ENCODE peak calls at places on chromosome 4, in nine cellular contexts. U is tibial artery, E is endodermal cell, J is mammary epithelial cell, P is ascending aorta, A is HepG2, K is mucosa of descending colon, D is heart right ventricle, Q is SK-N-MC. G is an unnamed sample. For H3K36me3, the result is how much of the 10 kb centered on the place peaks cover.

GRCh38 chr4:170682511-170682910 is 592.8 kb upstream of the AADAT start:
- DNase-seq in U (no peak), E (peak), J (no peak), P (no peak), A (no peak), K (no peak), D (no peak), Q (no peak), G (no peak)

GRCh38 chr4:973431-974397 is at the start of gene DGKQ:
- DNase-seq in U (peak), E (peak), J (peak), P (peak), A (peak), K (peak), D (peak), Q (no peak), G (peak)

GRCh38 chr4:95410387-95411005 is 138.3 kb downstream of the UNC5C start:
- DNase-seq in U (no peak), E (no peak), J (no peak), P (no peak), A (no peak), K (no peak), D (no peak), Q (no peak), G (no peak)

GRCh38 chr4:42865572-42866189 is 26.8 kb upstream of the GRXCR1 start:
- DNase-seq in U (no peak), E (peak), J (peak), P (peak), A (peak), K (no peak), D (no peak), Q (peak), G (peak)

GRCh38 chr4:184251680-184252000 is 34.0 kb upstream of the ENPP6 start:
- DNase-seq in U (no peak), E (no peak), J (no peak), P (no peak), A (no peak), K (no peak), D (no peak), Q (no peak), G (no peak)

GRCh38 chr4:78923459-78924312 is 15.6 kb downstream of the PAQR3 start:
- DNase-seq in U (no peak), E (no peak), J (no peak), P (no peak), A (peak), K (no peak), D (no peak), Q (no peak), G (no peak)

GRCh38 chr4:71732706-71733105 is 51.2 kb downstream of the GC start:
- DNase-seq in U (no peak), E (no peak), J (peak), P (no peak), A (peak), K (no peak), D (no peak), Q (peak), G (peak)

GRCh38 chr4:185774815-185775684 is 36.9 kb downstream of the SORBS2 start:
- DNase-seq in U (peak), E (no peak), J (no peak), P (peak), A (no peak), K (no peak), D (no peak), Q (no peak), G (no peak)

GRCh38 chr4:101711590-101712255 is 78.8 kb upstream of the BANK1 start:
- DNase-seq in U (no peak), E (no peak), J (no peak), P (no peak), A (no peak), K (no peak), D (no peak), Q (no peak), G (no peak)

GRCh38 chr4:41222259-41222658 is 7.9 kb upstream of the APBB2 start:
- DNase-seq in U (no peak), E (no peak), J (no peak), P (no peak), A (no peak), K (no peak), D (no peak), Q (no peak), G (no peak)

GRCh38 chr4:77758804-77759203 is 60.4 kb downstream of the CNOT6L start:
- DNase-seq in U (no peak), E (no peak), J (no peak), P (no peak), A (no peak), K (no peak), D (no peak), Q (no peak), G (no peak)
- H3K36me3 ChIP-seq in U (under half), E (under half), J (under half), P (under half), A (under half), K (under half), D (under half), Q (under half), G (under half)

DNA sequence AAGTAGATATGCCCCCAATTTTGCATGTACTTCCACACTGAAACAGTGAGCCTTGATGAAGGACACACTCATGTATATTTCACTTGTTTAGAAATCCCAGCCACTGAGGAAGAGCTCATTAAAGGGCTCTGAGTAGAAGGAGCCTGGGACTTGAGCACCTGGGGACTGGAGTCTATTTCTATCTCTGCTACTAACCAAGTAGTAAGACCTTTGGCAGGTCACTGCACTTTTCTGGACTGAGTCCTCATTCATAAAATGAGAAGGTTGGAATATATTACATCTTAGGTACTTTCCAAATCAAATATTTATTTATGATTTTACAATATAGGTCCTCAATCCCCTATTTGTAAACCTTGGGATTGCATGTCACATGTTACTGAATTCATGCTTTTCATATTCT is 78.2 kb upstream of the C4orf54 start:
- DNase-seq in U (no peak), E (no peak), J (no peak), P (no peak), A (no peak), K (no peak), D (no peak), Q (no peak), G (no peak)
- H3K36me3 ChIP-seq in U (under half), E (under half), J (under half), P (under half), A (under half), K (under half), D (under half), Q (under half), G (under half)

GRCh38 chr4:2941138-2942036 is 21.8 kb downstream of the NOP14 start:
- DNase-seq in U (peak), E (peak), J (no peak), P (peak), A (no peak), K (no peak), D (no peak), Q (no peak), G (peak)
- H3K36me3 ChIP-seq in U (half or more), E (half or more), J (under half), P (half or more), A (under half), K (under half), D (half or more), Q (half or more), G (under half)

GRCh38 chr4:112649055-112649408 is 12.1 kb downstream of the LARP7 start:
- DNase-seq in U (no peak), E (no peak), J (no peak), P (no peak), A (no peak), K (no peak), D (no peak), Q (no peak), G (no peak)
- H3K36me3 ChIP-seq in U (half or more), E (under half), J (under half), P (half or more), A (under half), K (under half), D (half or more), Q (half or more), G (under half)

DNA sequence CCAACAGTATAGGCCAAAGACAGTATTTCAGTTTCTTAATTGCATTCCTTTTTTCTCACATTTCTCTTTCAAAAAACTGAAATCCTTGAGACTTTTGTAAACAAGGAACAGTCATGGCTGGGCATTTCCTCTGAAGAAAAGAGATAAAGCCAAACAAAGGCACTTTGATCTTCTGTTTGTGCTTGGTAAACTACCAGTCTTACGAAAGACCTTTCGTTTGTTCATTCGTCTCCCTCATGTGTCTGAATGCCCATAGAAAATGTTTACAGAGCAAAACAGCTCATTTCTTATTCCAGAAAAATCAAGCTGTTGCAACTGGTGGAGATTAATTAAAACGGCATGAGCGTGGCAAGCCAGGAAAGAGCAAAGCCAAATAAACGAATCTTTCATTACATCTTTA is 178.0 kb downstream of the GASK1B start:
- DNase-seq in U (no peak), E (no peak), J (no peak), P (no peak), A (peak), K (no peak), D (no peak), Q (no peak), G (no peak)
- H3K36me3 ChIP-seq in U (under half), E (under half), J (under half), P (under half), A (under half), K (under half), D (under half), Q (under half), G (under half)

DNA sequence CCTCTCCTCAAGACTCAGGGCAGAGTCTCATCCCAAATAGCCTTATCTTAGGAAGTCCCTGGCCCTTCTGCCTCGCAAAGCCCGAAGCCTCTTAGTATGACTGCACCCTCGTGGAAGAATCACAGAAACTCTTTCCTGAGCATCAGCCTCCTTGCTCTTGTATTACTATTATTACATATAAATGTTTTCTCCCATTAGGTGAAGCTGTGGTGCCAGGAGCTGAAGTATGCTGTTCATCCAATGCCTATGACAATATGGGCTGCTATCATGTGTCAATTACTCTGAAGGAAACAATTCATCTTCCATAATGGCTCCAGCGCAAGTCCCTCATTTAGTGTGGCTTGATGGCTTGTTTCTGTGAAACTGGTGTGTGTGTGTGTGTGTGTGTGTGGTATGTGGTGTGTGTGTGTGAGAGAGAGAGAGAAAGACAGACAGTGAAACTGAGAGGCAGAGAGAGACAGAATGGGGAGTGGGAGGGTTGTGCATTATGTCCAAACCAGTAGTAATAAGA is 230.7 kb downstream of the MGST2 start:
- DNase-seq in U (no peak), E (no peak), J (no peak), P (no peak), A (no peak), K (no peak), D (no peak), Q (no peak), G (no peak)
- H3K36me3 ChIP-seq in U (under half), E (under half), J (under half), P (under half), A (under half), K (under half), D (under half), Q (under half), G (under half)

GRCh38 chr4:4420421-4420820 is 33.5 kb downstream of the NSG1 start:
- DNase-seq in U (no peak), E (peak), J (no peak), P (peak), A (no peak), K (no peak), D (no peak), Q (no peak), G (no peak)

GRCh38 chr4:4418676-4419370 is 31.9 kb downstream of the NSG1 start:
- DNase-seq in U (no peak), E (peak), J (no peak), P (no peak), A (no peak), K (no peak), D (no peak), Q (no peak), G (no peak)

GRCh38 chr4:4422856-4423485 is 36.1 kb downstream of the NSG1 start:
- DNase-seq in U (no peak), E (peak), J (no peak), P (no peak), A (no peak), K (no peak), D (no peak), Q (no peak), G (no peak)

GRCh38 chr4:4419896-4420295 is 33.0 kb downstream of the NSG1 start:
- DNase-seq in U (no peak), E (peak), J (no peak), P (no peak), A (no peak), K (no peak), D (no peak), Q (no peak), G (no peak)

GRCh38 chr4:4421356-4421755 is 34.5 kb downstream of the NSG1 start:
- DNase-seq in U (no peak), E (peak), J (no peak), P (no peak), A (no peak), K (no peak), D (no peak), Q (no peak), G (no peak)
- H3K36me3 ChIP-seq in U (half or more), E (under half), J (under half), P (under half), A (under half), K (under half), D (half or more), Q (under half), G (under half)

DNA sequence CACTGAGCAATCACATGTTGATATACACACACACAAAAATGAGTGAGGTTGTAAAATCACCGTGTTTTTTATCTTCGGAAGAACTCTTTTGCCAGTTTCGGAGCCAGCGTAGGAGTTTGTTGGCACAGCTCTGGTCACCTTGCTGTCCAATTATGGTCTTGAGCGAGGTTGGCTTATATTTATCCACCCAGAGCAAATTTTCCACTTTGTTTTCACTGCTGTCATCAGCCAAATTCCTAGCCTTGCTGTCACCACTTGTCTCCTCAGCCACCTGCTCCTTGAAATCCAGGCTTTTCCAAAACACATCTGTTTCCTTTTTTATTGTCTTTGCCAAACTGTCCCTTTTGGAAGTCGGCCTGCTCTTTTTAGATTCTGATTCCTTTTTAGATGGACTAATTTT is 57.6 kb downstream of the RFC1 start:
- DNase-seq in U (no peak), E (no peak), J (no peak), P (no peak), A (no peak), K (no peak), D (no peak), Q (no peak), G (no peak)
- H3K36me3 ChIP-seq in U (half or more), E (half or more), J (under half), P (under half), A (under half), K (under half), D (half or more), Q (half or more), G (under half)

DNA sequence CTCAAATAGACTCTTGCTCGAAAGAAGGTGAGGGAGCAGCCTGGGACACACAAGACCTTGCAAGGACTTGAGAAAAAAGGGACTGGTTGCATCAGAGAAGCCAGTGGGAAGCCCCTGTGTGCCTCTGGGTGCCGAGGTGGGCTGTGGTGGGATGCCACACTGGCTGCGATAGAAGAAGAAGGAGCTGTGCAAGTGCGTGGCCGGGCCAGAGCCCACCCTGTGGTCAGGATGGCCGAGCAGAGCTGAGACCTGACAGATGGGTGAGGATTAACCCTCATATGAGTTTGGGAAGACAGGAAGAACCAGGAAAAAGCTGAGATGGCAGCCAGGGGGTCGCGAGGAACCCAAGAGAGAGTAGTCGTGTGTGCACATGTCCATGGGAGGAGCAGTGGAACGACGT is 44.6 kb upstream of the HGFAC start:
- DNase-seq in U (no peak), E (no peak), J (no peak), P (no peak), A (no peak), K (no peak), D (no peak), Q (no peak), G (no peak)
- H3K36me3 ChIP-seq in U (under half), E (under half), J (under half), P (under half), A (under half), K (under half), D (under half), Q (under half), G (under half)

DNA sequence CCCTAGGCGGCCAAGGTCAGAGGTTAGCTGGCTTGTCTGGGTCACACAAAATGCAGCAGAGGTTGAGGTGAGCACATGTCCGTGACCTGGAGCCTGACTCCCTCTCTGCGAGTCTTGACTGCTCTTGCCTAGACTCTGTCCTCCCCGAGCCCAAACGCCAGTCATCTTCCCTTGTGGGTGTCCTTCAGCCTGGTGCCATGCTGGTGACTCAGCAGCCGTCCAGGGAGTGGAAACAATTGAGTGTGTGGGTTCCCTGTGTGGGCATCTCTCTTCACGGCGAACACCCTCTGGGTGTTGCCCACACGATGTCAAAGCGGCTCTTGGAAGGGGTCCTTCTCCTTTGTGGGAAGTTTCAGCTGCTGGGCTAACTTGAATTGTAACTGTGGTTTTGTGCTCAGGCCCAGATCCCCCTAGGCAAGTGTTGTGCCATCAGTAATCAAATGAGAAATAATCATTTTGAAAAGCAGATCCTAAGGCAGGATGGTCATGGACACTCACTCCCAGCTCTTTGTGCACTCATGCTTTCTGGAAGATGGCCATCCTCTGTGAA is 17.5 kb upstream of the MSANTD1 start:
- DNase-seq in U (no peak), E (no peak), J (no peak), P (no peak), A (no peak), K (no peak), D (no peak), Q (no peak), G (no peak)
- H3K36me3 ChIP-seq in U (half or more), E (half or more), J (under half), P (half or more), A (under half), K (under half), D (half or more), Q (under half), G (under half)

G was measured in H7.